ENCODE peak calls at places on chromosomes 2 and 18, in eight cellular contexts. Q is prostate gland; M is stromal cell of bone marrow; H is activated CD4-positive, alpha-beta T cell treated with anti-CD3 and anti-CD28 coated beads, Interleukin-2, amount 50 U/mL, for 24 hours; R is fibroblast of mammary gland; X is GF-D8; O is neural progenitor cell; V is left lung. D is an unnamed sample.

GRCh38 chr18:7330041-7330440 is 99.2 kb downstream of the LRRC30 start:
- DNase-seq in Q (no peak), M (no peak), R (no peak), H (no peak), V (no peak), O (no peak), X (no peak), D (no peak)

GRCh38 chr2:197181491-197181890 is 129.1 kb downstream of the ANKRD44 start:
- DNase-seq in X (no peak), O (no peak), M (peak; percentile 28), R (peak; percentile 74), V (no peak), H (no peak), Q (no peak), D (no peak)

GRCh38 chr18:44693030-44693784 is 12.5 kb downstream of the SETBP1 start:
- DNase-seq in H (no peak), X (no peak), Q (no peak), V (no peak), O (no peak), R (peak; percentile 81), M (no peak), D (no peak)

GRCh38 chr2:129483366-129483765 is 496.1 kb upstream of the RAB6C start:
- DNase-seq in M (no peak), V (no peak), H (no peak), O (no peak), Q (no peak), R (no peak), X (no peak), D (no peak)

GRCh38 chr18:32158108-32158624 is 31.7 kb upstream of the MEP1B start:
- DNase-seq in V (no peak), M (peak; percentile 81), R (peak; percentile 91), O (peak; percentile 95), Q (peak; percentile 84), X (peak; percentile 62), H (peak; percentile 45), D (peak; percentile 74)

GRCh38 chr2:132383956-132384355 is 32.6 kb upstream of the GPR39 start:
- DNase-seq in O (peak; percentile 18), X (no peak), M (no peak), R (no peak), Q (no peak), V (no peak), H (no peak), D (no peak)

GRCh38 chr2:64137567-64137966 is 6.7 kb downstream of the PELI1 start:
- DNase-seq in O (no peak), Q (no peak), V (no peak), H (no peak), R (no peak), X (no peak), M (no peak), D (no peak)

GRCh38 chr2:20650412-20650879 is 452 bp downstream of the HS1BP3 start:
- DNase-seq in X (no peak), R (peak; percentile 54), H (no peak), M (no peak), Q (no peak), O (peak; percentile 78), V (peak; percentile 80), D (no peak)

GRCh38 chr2:211085056-211085680 is 528.8 kb downstream of the CPS1 start:
- DNase-seq in R (peak; percentile 38), V (no peak), M (peak; percentile 16), X (no peak), Q (no peak), O (peak; percentile 57), H (no peak), D (peak; percentile 45)

GRCh38 chr2:156399950-156400703 is 36.1 kb upstream of the GPD2 start:
- DNase-seq in Q (peak; percentile 82), M (peak; percentile 56), O (peak; percentile 80), H (no peak), V (peak; percentile 92), R (peak; percentile 77), X (no peak), D (peak; percentile 74)

GRCh38 chr2:151071382-151071781 is 190.3 kb downstream of the RBM43 start:
- DNase-seq in M (peak; percentile 64), V (no peak), R (peak; percentile 61), H (no peak), Q (no peak), O (peak; percentile 55), X (no peak), D (peak; percentile 26)

GRCh38 chr2:240783819-240784621 is 36.0 kb downstream of the KIF1A start:
- DNase-seq in H (no peak), X (no peak), V (peak; percentile 76), Q (no peak), O (no peak), R (no peak), M (no peak), D (no peak)

GRCh38 chr2:134669731-134670669 is 48.8 kb downstream of the TMEM163 start:
- DNase-seq in R (no peak), O (no peak), X (no peak), Q (no peak), H (no peak), M (no peak), V (no peak), D (no peak)